ENCODE peak calls at places on chromosomes 12 and 14, in ten cellular contexts. One of them, this sample, is unnamed.

GRCh38 chr14:102574840-102575478 is 17.5 kb upstream of the RCOR1 start:
- DNase-seq in GM13977: no peak
- DNase-seq in PC-3: no peak
- DNase-seq in neural progenitor cell: peak; percentile 45
- DNase-seq in neural crest cell: no peak
- DNase-seq in GM20000: no peak
- DNase-seq in AG04450: no peak
- DNase-seq in GM10248: no peak
- DNase-seq in A673: no peak
- DNase-seq in activated B cell treated with CpG ODN at 0.5 μM for 24 hours: no peak
- DNase-seq in this sample: no peak

GRCh38 chr14:77980475-77981321 is 180.8 kb downstream of the ADCK1 start:
- DNase-seq in GM13977: no peak
- DNase-seq in PC-3: no peak
- DNase-seq in neural progenitor cell: peak; percentile 47
- DNase-seq in neural crest cell: peak; percentile 25
- DNase-seq in GM20000: no peak
- DNase-seq in AG04450: no peak
- DNase-seq in GM10248: no peak
- DNase-seq in A673: no peak
- DNase-seq in activated B cell treated with CpG ODN at 0.5 μM for 24 hours: no peak
- DNase-seq in this sample: no peak

GRCh38 chr12:4276524-4277204 is 3.1 kb downstream of the CCND2 start:
- DNase-seq in GM13977: peak; percentile 85
- DNase-seq in PC-3: peak; percentile 72
- DNase-seq in neural progenitor cell: peak; percentile 95
- DNase-seq in neural crest cell: peak; percentile 84
- DNase-seq in GM20000: peak; percentile 82
- DNase-seq in AG04450: peak; percentile 69
- DNase-seq in GM10248: peak; percentile 78
- DNase-seq in A673: peak; percentile 87
- DNase-seq in activated B cell treated with CpG ODN at 0.5 μM for 24 hours: peak; percentile 61
- DNase-seq in this sample: peak; percentile 80

GRCh38 chr12:56684745-56685369 is 3.2 kb downstream of the PTGES3 start:
- DNase-seq in GM13977: no peak
- DNase-seq in PC-3: peak; percentile 19
- DNase-seq in neural progenitor cell: no peak
- DNase-seq in neural crest cell: no peak
- DNase-seq in GM20000: no peak
- DNase-seq in AG04450: no peak
- DNase-seq in GM10248: no peak
- DNase-seq in A673: peak; percentile 47
- DNase-seq in activated B cell treated with CpG ODN at 0.5 μM for 24 hours: peak; percentile 13
- DNase-seq in this sample: no peak

GRCh38 chr14:35401853-35402252 is 2.7 kb downstream of the NFKBIA start:
- DNase-seq in GM13977: no peak
- DNase-seq in PC-3: no peak
- DNase-seq in neural progenitor cell: no peak
- DNase-seq in neural crest cell: no peak
- DNase-seq in GM20000: no peak
- DNase-seq in AG04450: no peak
- DNase-seq in GM10248: no peak
- DNase-seq in A673: no peak
- DNase-seq in activated B cell treated with CpG ODN at 0.5 μM for 24 hours: no peak
- DNase-seq in this sample: no peak

GRCh38 chr12:99619389-99620158 is 28.0 kb upstream of the GARIN6 start:
- DNase-seq in GM13977: no peak
- DNase-seq in PC-3: peak; percentile 72
- DNase-seq in neural progenitor cell: peak; percentile 70
- DNase-seq in neural crest cell: no peak
- DNase-seq in GM20000: peak; percentile 19
- DNase-seq in AG04450: peak; percentile 6
- DNase-seq in GM10248: peak; percentile 13
- DNase-seq in A673: peak; percentile 61
- DNase-seq in activated B cell treated with CpG ODN at 0.5 μM for 24 hours: no peak
- DNase-seq in this sample: peak; percentile 12

GRCh38 chr14:64464695-64465094 is 604 bp upstream of the AKAP5 start:
- DNase-seq in GM13977: no peak
- DNase-seq in PC-3: peak; percentile 25
- DNase-seq in neural progenitor cell: no peak
- DNase-seq in neural crest cell: no peak
- DNase-seq in GM20000: no peak
- DNase-seq in AG04450: no peak
- DNase-seq in GM10248: no peak
- DNase-seq in A673: no peak
- DNase-seq in activated B cell treated with CpG ODN at 0.5 μM for 24 hours: no peak
- DNase-seq in this sample: no peak

GRCh38 chr14:72766296-72766695 is 127.6 kb downstream of the DPF3 start:
- DNase-seq in GM13977: no peak
- DNase-seq in PC-3: no peak
- DNase-seq in neural progenitor cell: no peak
- DNase-seq in neural crest cell: no peak
- DNase-seq in GM20000: no peak
- DNase-seq in AG04450: no peak
- DNase-seq in GM10248: no peak
- DNase-seq in A673: no peak
- DNase-seq in activated B cell treated with CpG ODN at 0.5 μM for 24 hours: no peak
- DNase-seq in this sample: no peak

DNA sequence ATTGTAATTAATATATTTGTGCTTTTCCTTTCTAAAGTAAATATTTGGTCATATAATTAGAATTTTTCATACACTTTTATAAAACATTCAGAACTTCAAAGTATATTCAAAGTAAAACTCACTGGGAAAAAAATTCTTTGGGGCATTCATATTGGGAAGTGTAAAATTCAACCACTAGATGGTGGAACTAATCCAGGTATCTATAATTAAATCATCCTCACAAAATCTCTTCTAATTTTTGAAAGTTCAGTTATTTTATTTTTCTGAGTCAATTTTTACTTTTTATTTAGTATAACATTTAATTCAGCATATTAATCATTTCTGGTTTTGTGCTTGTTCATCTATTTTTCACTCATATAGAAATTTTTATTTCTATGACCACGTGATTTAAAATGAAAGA is 81.0 kb downstream of the NTS start:
- DNase-seq in GM13977: no peak
- DNase-seq in PC-3: peak; percentile 25
- DNase-seq in neural progenitor cell: no peak
- DNase-seq in neural crest cell: no peak
- DNase-seq in GM20000: no peak
- DNase-seq in AG04450: no peak
- DNase-seq in GM10248: no peak
- DNase-seq in A673: peak; percentile 45
- DNase-seq in activated B cell treated with CpG ODN at 0.5 μM for 24 hours: no peak
- DNase-seq in this sample: peak; percentile 6
- TF ChIP-seq CTCF in GM13977: no peak
- TF ChIP-seq CTCF in PC-3: peak; percentile 58
- TF ChIP-seq CTCF in neural progenitor cell: peak; percentile 35
- TF ChIP-seq CTCF in neural crest cell: peak; percentile 67
- TF ChIP-seq CTCF in GM20000: no peak
- TF ChIP-seq CTCF in AG04450: peak; percentile 25
- TF ChIP-seq CTCF in GM10248: no peak
- TF ChIP-seq CTCF in A673: peak; percentile 57
- TF ChIP-seq CTCF in activated B cell treated with CpG ODN at 0.5 μM for 24 hours: no peak
- TF ChIP-seq CTCF in this sample: no peak

GRCh38 chr14:79011920-79012204 is 841.7 kb downstream of the NRXN3 start:
- DNase-seq in GM13977: no peak
- DNase-seq in PC-3: no peak
- DNase-seq in neural progenitor cell: no peak
- DNase-seq in neural crest cell: no peak
- DNase-seq in GM20000: no peak
- DNase-seq in AG04450: no peak
- DNase-seq in GM10248: no peak
- DNase-seq in A673: no peak
- DNase-seq in activated B cell treated with CpG ODN at 0.5 μM for 24 hours: no peak
- DNase-seq in this sample: no peak

GRCh38 chr14:79009286-79009685 is 839.1 kb downstream of the NRXN3 start:
- DNase-seq in GM13977: no peak
- DNase-seq in PC-3: no peak
- DNase-seq in neural progenitor cell: no peak
- DNase-seq in neural crest cell: no peak
- DNase-seq in GM20000: no peak
- DNase-seq in AG04450: no peak
- DNase-seq in GM10248: no peak
- DNase-seq in A673: no peak
- DNase-seq in activated B cell treated with CpG ODN at 0.5 μM for 24 hours: no peak
- DNase-seq in this sample: no peak

GRCh38 chr14:79016828-79017505 is 846.8 kb downstream of the NRXN3 start:
- DNase-seq in GM13977: no peak
- DNase-seq in PC-3: peak; percentile 81
- DNase-seq in neural progenitor cell: no peak
- DNase-seq in neural crest cell: no peak
- DNase-seq in GM20000: no peak
- DNase-seq in AG04450: peak; percentile 72
- DNase-seq in GM10248: no peak
- DNase-seq in A673: peak; percentile 11
- DNase-seq in activated B cell treated with CpG ODN at 0.5 μM for 24 hours: no peak
- DNase-seq in this sample: peak; percentile 64

DNA sequence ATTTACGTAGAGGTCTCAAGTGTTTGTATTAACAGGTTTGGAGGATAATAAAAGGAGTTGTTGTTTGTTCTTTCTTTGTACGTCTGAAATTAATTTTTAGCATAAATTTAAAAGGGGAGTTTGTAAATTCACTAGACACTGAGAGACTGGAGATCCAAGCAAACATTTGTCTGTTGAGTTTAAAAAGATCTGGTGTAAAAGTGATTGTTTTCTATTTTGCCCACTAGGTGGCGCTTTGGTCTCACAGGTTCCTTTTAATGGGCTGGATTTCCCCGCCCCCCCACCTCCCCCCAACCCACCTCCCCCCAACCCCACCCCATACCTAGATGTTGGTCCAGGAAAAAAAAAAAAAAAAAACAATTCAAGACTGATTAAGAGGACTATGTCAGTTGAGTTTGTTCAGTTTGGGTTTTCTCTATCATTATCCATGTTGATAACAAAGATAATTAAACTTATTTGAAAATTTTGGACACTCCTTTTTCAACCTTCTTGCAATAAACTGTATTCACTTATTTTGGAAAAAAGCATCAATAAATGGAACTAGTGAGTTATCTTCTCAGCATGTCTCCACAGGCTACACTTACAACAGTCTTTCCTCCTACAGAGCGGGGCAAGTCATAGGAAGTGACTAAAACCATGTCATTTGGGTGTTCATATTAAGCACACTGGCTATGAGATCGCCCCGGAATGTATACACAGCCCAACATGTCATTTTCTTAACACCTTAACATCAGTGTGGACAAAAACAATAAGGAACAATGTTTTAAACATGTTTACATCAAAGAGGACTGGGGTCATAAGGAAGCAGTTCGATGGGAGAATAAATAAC is 841.1 kb downstream of the NRXN3 start:
- DNase-seq in GM13977: peak; percentile 13
- DNase-seq in PC-3: peak; percentile 85
- DNase-seq in neural progenitor cell: peak; percentile 77
- DNase-seq in neural crest cell: no peak
- DNase-seq in GM20000: peak; percentile 13
- DNase-seq in AG04450: peak; percentile 15
- DNase-seq in GM10248: peak; percentile 20
- DNase-seq in A673: peak; percentile 46
- DNase-seq in activated B cell treated with CpG ODN at 0.5 μM for 24 hours: no peak
- DNase-seq in this sample: peak; percentile 28
- TF ChIP-seq CTCF in GM13977: peak; percentile 48
- TF ChIP-seq CTCF in PC-3: peak; percentile 47
- TF ChIP-seq CTCF in neural progenitor cell: peak; percentile 69
- TF ChIP-seq CTCF in neural crest cell: peak; percentile 70
- TF ChIP-seq CTCF in GM20000: peak; percentile 7
- TF ChIP-seq CTCF in AG04450: peak; percentile 42
- TF ChIP-seq CTCF in GM10248: peak; percentile 33
- TF ChIP-seq CTCF in A673: peak; percentile 48
- TF ChIP-seq CTCF in activated B cell treated with CpG ODN at 0.5 μM for 24 hours: no peak
- TF ChIP-seq CTCF in this sample: peak; percentile 34

DNA sequence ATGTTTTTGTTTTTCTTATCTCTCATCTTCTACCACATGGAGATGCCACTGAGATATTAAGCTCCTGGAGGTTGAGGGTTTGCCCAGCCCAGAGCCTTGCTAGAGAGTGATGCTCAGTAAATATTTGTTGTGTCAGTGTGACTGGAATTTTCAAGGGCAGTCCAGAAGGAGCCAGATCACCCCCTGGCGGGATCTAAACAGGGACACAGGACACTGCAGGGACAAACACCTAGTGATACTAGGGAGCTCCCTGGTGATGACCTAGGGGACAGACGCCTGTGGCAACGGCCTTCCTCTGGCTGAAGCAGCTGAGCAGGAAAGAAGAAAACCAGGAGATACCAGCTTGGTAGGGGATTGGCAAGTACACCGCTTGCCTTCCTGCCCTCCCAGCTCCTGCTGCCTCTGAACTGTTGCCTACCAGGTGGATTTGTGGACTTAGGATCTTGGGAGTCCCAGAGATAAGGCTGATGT is 714.4 kb upstream of the TBX3 start:
- DNase-seq in GM13977: no peak
- DNase-seq in PC-3: peak; percentile 86
- DNase-seq in neural progenitor cell: no peak
- DNase-seq in neural crest cell: no peak
- DNase-seq in GM20000: no peak
- DNase-seq in AG04450: no peak
- DNase-seq in GM10248: no peak
- DNase-seq in A673: no peak
- DNase-seq in activated B cell treated with CpG ODN at 0.5 μM for 24 hours: no peak
- DNase-seq in this sample: no peak
- TF ChIP-seq CTCF in GM13977: no peak
- TF ChIP-seq CTCF in PC-3: peak; percentile 96
- TF ChIP-seq CTCF in neural progenitor cell: no peak
- TF ChIP-seq CTCF in neural crest cell: no peak
- TF ChIP-seq CTCF in GM20000: no peak
- TF ChIP-seq CTCF in AG04450: no peak
- TF ChIP-seq CTCF in GM10248: no peak
- TF ChIP-seq CTCF in A673: no peak
- TF ChIP-seq CTCF in activated B cell treated with CpG ODN at 0.5 μM for 24 hours: no peak
- TF ChIP-seq CTCF in this sample: no peak

GRCh38 chr12:124549629-124550028 is 17.8 kb downstream of the NCOR2 start:
- DNase-seq in GM13977: no peak
- DNase-seq in PC-3: no peak
- DNase-seq in neural progenitor cell: no peak
- DNase-seq in neural crest cell: no peak
- DNase-seq in GM20000: no peak
- DNase-seq in AG04450: no peak
- DNase-seq in GM10248: no peak
- DNase-seq in A673: no peak
- DNase-seq in activated B cell treated with CpG ODN at 0.5 μM for 24 hours: no peak
- DNase-seq in this sample: no peak

GRCh38 chr12:124547626-124548025 is 19.8 kb downstream of the NCOR2 start:
- DNase-seq in GM13977: no peak
- DNase-seq in PC-3: no peak
- DNase-seq in neural progenitor cell: no peak
- DNase-seq in neural crest cell: no peak
- DNase-seq in GM20000: no peak
- DNase-seq in AG04450: no peak
- DNase-seq in GM10248: no peak
- DNase-seq in A673: no peak
- DNase-seq in activated B cell treated with CpG ODN at 0.5 μM for 24 hours: no peak
- DNase-seq in this sample: no peak

GRCh38 chr12:124551268-124552144 is 15.9 kb downstream of the NCOR2 start:
- DNase-seq in GM13977: no peak
- DNase-seq in PC-3: peak; percentile 23
- DNase-seq in neural progenitor cell: peak; percentile 80
- DNase-seq in neural crest cell: no peak
- DNase-seq in GM20000: no peak
- DNase-seq in AG04450: no peak
- DNase-seq in GM10248: no peak
- DNase-seq in A673: peak; percentile 94
- DNase-seq in activated B cell treated with CpG ODN at 0.5 μM for 24 hours: peak; percentile 27
- DNase-seq in this sample: no peak

GRCh38 chr12:124548854-124549378 is 18.5 kb downstream of the NCOR2 start:
- DNase-seq in GM13977: no peak
- DNase-seq in PC-3: no peak
- DNase-seq in neural progenitor cell: no peak
- DNase-seq in neural crest cell: no peak
- DNase-seq in GM20000: no peak
- DNase-seq in AG04450: peak; percentile 67
- DNase-seq in GM10248: no peak
- DNase-seq in A673: peak; percentile 58
- DNase-seq in activated B cell treated with CpG ODN at 0.5 μM for 24 hours: no peak
- DNase-seq in this sample: no peak

DNA sequence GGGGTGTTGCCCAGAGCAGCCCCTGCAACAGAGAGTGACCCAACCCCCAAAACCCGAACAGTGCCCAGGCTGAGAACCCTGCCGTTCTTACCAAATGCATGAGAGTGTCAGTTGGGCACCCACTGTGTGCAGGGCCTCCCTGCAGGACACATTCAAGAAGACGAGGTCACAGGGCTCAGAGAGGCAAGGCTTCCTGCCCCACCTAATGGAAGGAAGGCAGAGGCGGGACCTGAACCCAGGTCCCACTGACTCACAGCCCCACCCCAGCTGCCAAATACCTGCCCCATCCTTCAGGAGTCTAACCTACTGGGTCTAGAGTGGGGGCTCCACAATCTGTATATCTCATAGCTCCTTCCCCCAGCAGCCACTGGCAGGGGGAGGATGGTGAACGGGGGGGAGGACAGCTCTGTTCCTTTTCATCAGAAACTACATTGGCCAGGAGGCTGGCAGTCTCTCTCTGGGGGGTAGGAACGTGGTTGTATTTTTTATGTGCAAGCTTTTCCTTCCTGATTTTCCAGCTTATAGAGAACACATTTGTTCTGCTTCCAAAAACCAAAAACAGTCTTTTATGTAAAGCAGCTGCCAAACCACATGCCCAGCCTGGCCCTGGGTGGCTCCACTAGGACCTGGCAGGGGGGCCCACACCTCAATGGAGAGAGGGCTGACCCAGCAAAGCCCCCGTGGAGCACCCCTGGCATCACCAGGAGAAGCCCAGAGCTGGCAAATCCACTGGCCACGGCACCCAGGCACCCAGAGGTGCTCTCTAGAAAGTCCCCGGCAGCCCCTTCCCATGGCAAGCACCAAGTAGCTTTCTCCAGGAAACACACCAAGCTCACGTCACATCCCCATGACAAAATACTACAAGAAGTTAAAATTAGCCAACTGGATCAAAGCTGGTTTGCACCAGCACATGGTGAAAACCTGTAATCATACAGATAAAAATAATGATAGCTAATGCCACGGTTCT is 17.0 kb downstream of the NCOR2 start:
- DNase-seq in GM13977: no peak
- DNase-seq in PC-3: peak; percentile 27
- DNase-seq in neural progenitor cell: no peak
- DNase-seq in neural crest cell: no peak
- DNase-seq in GM20000: no peak
- DNase-seq in AG04450: no peak
- DNase-seq in GM10248: no peak
- DNase-seq in A673: peak; percentile 74
- DNase-seq in activated B cell treated with CpG ODN at 0.5 μM for 24 hours: no peak
- DNase-seq in this sample: no peak
- TF ChIP-seq CTCF in GM13977: no peak
- TF ChIP-seq CTCF in PC-3: no peak
- TF ChIP-seq CTCF in neural progenitor cell: no peak
- TF ChIP-seq CTCF in neural crest cell: no peak
- TF ChIP-seq CTCF in GM20000: no peak
- TF ChIP-seq CTCF in AG04450: no peak
- TF ChIP-seq CTCF in GM10248: no peak
- TF ChIP-seq CTCF in A673: no peak
- TF ChIP-seq CTCF in activated B cell treated with CpG ODN at 0.5 μM for 24 hours: no peak
- TF ChIP-seq CTCF in this sample: no peak